ENCODE peak calls at places on chromosomes 11 and 22, in nine cellular contexts. K is NCI-H446; X is GM23248; A is HL-60; G is stimulated activated naive CD4-positive, alpha-beta T cell; S is stimulated activated CD8-positive, alpha-beta memory T cell treated with anti-CD3 and anti-CD28 coated beads, Interleukin-2, amount 100 ng/mL, for 1 hour; I is T-helper 2 cell; M is NCI-H1930; H is activated CD4-positive, alpha-beta T cell treated with anti-CD3 and anti-CD28 coated beads, Interleukin-2, amount 50 U/mL, for 48 hours. C is an unnamed sample.
A peak's percentile ranks its signal among the peaks of the same experiment; 100 is the strongest.

GRCh38 chr11:125376856-125377255 is 119.2 kb downstream of the FEZ1 start:
- DNase-seq in S (no peak), A (no peak), K (no peak), M (no peak), X (peak; percentile 64), I (no peak), G (no peak), H (no peak), C (no peak)

GRCh38 chr22:38943882-38944281 is 13.5 kb upstream of the APOBEC3A start:
- DNase-seq in M (no peak), K (no peak), G (no peak), H (no peak), X (no peak), S (no peak), A (no peak), I (no peak), C (no peak)

GRCh38 chr11:126355324-126355925 is at the start of gene ST3GAL4:
- DNase-seq in M (peak; percentile 59), X (peak; percentile 79), S (peak; percentile 34), H (peak; percentile 81), A (peak; percentile 87), I (peak; percentile 61), K (peak; percentile 26), G (peak; percentile 19), C (peak; percentile 74)

GRCh38 chr11:7579226-7579825 is 65.5 kb downstream of the PPFIBP2 start:
- DNase-seq in K (no peak), G (no peak), X (peak; percentile 75), M (no peak), I (no peak), S (no peak), A (no peak), H (no peak), C (peak; percentile 79)

GRCh38 chr22:48366591-48366990 is 1461.1 kb downstream of the BRD1 start:
- DNase-seq in K (no peak), S (no peak), M (no peak), G (no peak), H (no peak), I (no peak), X (no peak), A (no peak), C (no peak)

GRCh38 chr11:131662310-131662709 is 291.9 kb downstream of the NTM start:
- DNase-seq in G (no peak), K (no peak), H (no peak), S (no peak), A (no peak), I (no peak), X (no peak), M (no peak), C (no peak)

GRCh38 chr11:44886765-44887164 is 63.9 kb downstream of the TP53I11 start:
- DNase-seq in H (no peak), A (no peak), K (no peak), I (no peak), G (no peak), S (no peak), M (no peak), X (peak; percentile 90), C (no peak)

GRCh38 chr11:76313913-76314740 is 66.8 kb downstream of the THAP12 start:
- DNase-seq in A (peak; percentile 16), G (no peak), M (no peak), I (no peak), S (no peak), K (no peak), H (no peak), X (peak; percentile 45), C (no peak)

GRCh38 chr11:74085542-74085892 is 76.6 kb upstream of the UCP3 start:
- DNase-seq in M (no peak), I (no peak), G (no peak), X (peak; percentile 22), K (no peak), H (no peak), A (no peak), S (no peak), C (no peak)

GRCh38 chr11:86797133-86797532 is 3.2 kb upstream of the PRSS23 start:
- DNase-seq in I (no peak), K (no peak), X (no peak), A (no peak), G (no peak), S (no peak), M (no peak), H (no peak), C (no peak)

GRCh38 chr11:12963789-12964536 is 45.2 kb upstream of the RASSF10 start:
- DNase-seq in G (peak; percentile 6), A (peak; percentile 28), X (peak; percentile 73), M (peak; percentile 45), K (peak; percentile 61), S (peak; percentile 14), H (peak; percentile 72), I (peak; percentile 7), C (peak; percentile 32)

GRCh38 chr11:111871693-111872161 is 346 bp upstream of the ALG9 start:
- DNase-seq in I (no peak), X (peak; percentile 33), S (no peak), M (no peak), H (no peak), A (no peak), G (no peak), K (no peak), C (no peak)

GRCh38 chr11:36211735-36212430 is 77.3 kb downstream of the COMMD9 start:
- DNase-seq in I (no peak), X (no peak), H (no peak), G (no peak), K (no peak), A (no peak), S (no peak), M (no peak), C (no peak)

GRCh38 chr11:94201004-94201465 is 72.4 kb downstream of the PANX1 start:
- DNase-seq in M (no peak), I (no peak), G (no peak), H (no peak), S (no peak), A (no peak), X (peak; percentile 76), K (no peak), C (no peak)

GRCh38 chr11:1757861-1758610 is 5.7 kb downstream of the CTSD start:
- DNase-seq in G (peak; percentile 54), S (peak; percentile 23), M (no peak), A (no peak), I (peak; percentile 57), H (peak; percentile 54), X (no peak), K (no peak), C (no peak)

GRCh38 chr11:20417771-20418170 is 30.3 kb downstream of the PRMT3 start:
- DNase-seq in X (no peak), G (no peak), S (no peak), M (no peak), K (no peak), I (no peak), A (no peak), H (no peak), C (no peak)

GRCh38 chr22:41532908-41533825 is 11.1 kb downstream of the POLR3H start:
- DNase-seq in S (peak; percentile 29), A (no peak), H (peak; percentile 80), I (peak; percentile 38), G (no peak), M (no peak), X (peak; percentile 77), K (peak; percentile 30), C (peak; percentile 40)

GRCh38 chr22:24427500-24428164 is at the start of gene ADORA2A:
- DNase-seq in H (peak; percentile 82), I (peak; percentile 84), A (peak; percentile 60), M (no peak), S (peak; percentile 59), G (peak; percentile 86), K (no peak), X (no peak), C (no peak)

GRCh38 chr22:28381427-28382167 is 298.0 kb downstream of the TTC28 start:
- DNase-seq in I (no peak), M (no peak), X (peak; percentile 56), K (peak; percentile 48), H (no peak), S (no peak), G (no peak), A (no peak), C (no peak)

GRCh38 chr22:26849575-26849974 is 192.2 kb downstream of the MIAT start:
- DNase-seq in H (no peak), K (no peak), G (no peak), A (no peak), I (no peak), M (no peak), X (no peak), S (no peak), C (no peak)

GRCh38 chr11:15816270-15816871 is 540.0 kb downstream of the SOX6 start:
- DNase-seq in K (no peak), A (peak; percentile 42), I (no peak), H (no peak), S (no peak), X (peak; percentile 74), G (no peak), M (no peak), C (no peak)

GRCh38 chr22:32204211-32204855 is 540 bp downstream of the RFPL2 start:
- DNase-seq in G (peak; percentile 22), H (no peak), I (peak; percentile 26), X (no peak), K (no peak), S (no peak), M (peak; percentile 56), A (peak; percentile 33), C (no peak)

GRCh38 chr22:29080061-29080975 is 7.5 kb downstream of the KREMEN1 start:
- DNase-seq in A (no peak), G (no peak), X (peak; percentile 43), I (no peak), H (no peak), S (no peak), M (no peak), K (peak; percentile 37), C (no peak)

GRCh38 chr11:59200421-59200746 is 12.3 kb downstream of the MPEG1 start:
- DNase-seq in I (no peak), K (peak; percentile 26), H (no peak), M (no peak), G (no peak), A (no peak), X (no peak), S (no peak), C (no peak)

GRCh38 chr11:7347611-7348431 is 96.1 kb downstream of the SYT9 start:
- DNase-seq in H (no peak), I (no peak), X (no peak), K (no peak), S (no peak), M (no peak), A (no peak), G (no peak), C (no peak)

GRCh38 chr11:125402436-125402835 is 93.6 kb downstream of the FEZ1 start:
- DNase-seq in A (no peak), X (peak; percentile 61), H (no peak), K (no peak), S (no peak), M (no peak), I (no peak), G (no peak), C (peak; percentile 56)

GRCh38 chr11:111334495-111335123 is 36.3 kb downstream of the POU2AF3 start:
- DNase-seq in K (no peak), S (no peak), M (no peak), X (no peak), A (no peak), I (no peak), H (no peak), G (no peak), C (no peak)

GRCh38 chr11:132961453-132961852 is 570.8 kb downstream of the OPCML start:
- DNase-seq in X (no peak), K (no peak), G (no peak), I (no peak), M (no peak), S (no peak), H (no peak), A (no peak), C (no peak)

GRCh38 chr11:69066122-69067112 is 17.7 kb downstream of the TPCN2 start:
- DNase-seq in A (no peak), X (no peak), H (no peak), S (no peak), G (no peak), K (no peak), M (no peak), I (no peak), C (no peak)